ENCODE peak calls at places on chromosomes 13 and 19, in eight cellular contexts. L is heart left ventricle, S is AG04450, E is esophagus squamous epithelium, I is GM06990, F is BJ, A is Peyer's patch, B is transverse colon. C is an unnamed sample. For H3K27me3, the result is how much of the 10 kb centered on the place peaks cover.

GRCh38 chr19:7506385-7507328 is 9.2 kb upstream of the ZNF358 start:
- DNase-seq in E (peak), S (no peak), A (peak), B (peak), F (no peak), L (peak), I (peak), C (peak)

GRCh38 chr13:114111577-114111976 is 20.8 kb downstream of the RASA3 start:
- DNase-seq in E (no peak), F (peak), B (peak), I (no peak), A (peak), S (peak), L (no peak), C (no peak)

GRCh38 chr19:13234518-13234917 is 84.3 kb downstream of the IER2 start:
- DNase-seq in B (peak), E (no peak), I (peak), F (no peak), S (no peak), A (peak), L (no peak), C (peak)

GRCh38 chr13:42393573-42394360 is 121.8 kb downstream of the AKAP11 start:
- DNase-seq in E (no peak), A (no peak), I (no peak), L (no peak), F (no peak), S (no peak), B (no peak), C (no peak)

GRCh38 chr13:63578796-63579195 is 2163.1 kb upstream of the PCDH20 start:
- DNase-seq in I (no peak), B (no peak), A (no peak), F (no peak), E (no peak), S (no peak), L (no peak), C (no peak)

GRCh38 chr19:47381653-47382279 is 32.7 kb downstream of the DHX34 start:
- DNase-seq in S (no peak), I (no peak), E (no peak), L (no peak), F (no peak), B (peak), A (peak), C (no peak)

GRCh38 chr19:31943305-31943704 is 402.1 kb upstream of the ZNF507 start:
- DNase-seq in E (no peak), F (no peak), B (no peak), S (no peak), L (no peak), I (no peak), A (no peak), C (no peak)

GRCh38 chr13:47081246-47081645 is 184.4 kb upstream of the HTR2A start:
- DNase-seq in I (no peak), B (no peak), E (no peak), A (no peak), S (no peak), F (no peak), L (no peak), C (no peak)

GRCh38 chr13:42014119-42014518 is 34.3 kb upstream of the DGKH start:
- DNase-seq in A (no peak), B (no peak), F (no peak), L (no peak), E (no peak), S (no peak), I (no peak), C (no peak)

GRCh38 chr13:41603917-41604316 is 146.6 kb downstream of the RGCC start:
- DNase-seq in A (peak), E (no peak), F (no peak), B (no peak), S (no peak), I (no peak), L (no peak), C (no peak)

GRCh38 chr13:24737042-24737441 is 26.9 kb upstream of the RNF17 start:
- DNase-seq in S (no peak), A (no peak), F (no peak), B (no peak), E (no peak), I (no peak), L (no peak), C (no peak)

GRCh38 chr19:8161135-8161646 is 11.8 kb upstream of the FBN3 start:
- DNase-seq in L (no peak), F (no peak), I (no peak), E (no peak), B (no peak), S (no peak), A (no peak), C (no peak)

GRCh38 chr19:36420961-36421748 is 2.7 kb upstream of the ZFP82 start:
- DNase-seq in S (no peak), A (no peak), E (no peak), F (no peak), B (no peak), I (peak), L (peak), C (peak)

GRCh38 chr13:51158923-51159322 is 47.8 kb upstream of the C13orf42 start:
- DNase-seq in I (no peak), E (no peak), B (no peak), A (no peak), L (no peak), S (no peak), F (no peak), C (no peak)

GRCh38 chr13:69882451-69882850 is 225.2 kb upstream of the ATXN8OS start:
- DNase-seq in B (no peak), S (no peak), I (no peak), F (no peak), E (no peak), A (no peak), L (no peak), C (no peak)

GRCh38 chr19:18858906-18859646 is 27.3 kb downstream of the UPF1 start:
- DNase-seq in E (no peak), B (no peak), I (no peak), A (peak), F (no peak), L (no peak), S (no peak), C (no peak)

GRCh38 chr19:4539697-4540581 is at the start of gene LRG1:
- DNase-seq in B (peak), A (peak), E (no peak), F (no peak), I (peak), L (no peak), S (no peak), C (no peak)

GRCh38 chr13:75641026-75641425 is 4.9 kb downstream of the LMO7 start:
- DNase-seq in I (no peak), E (no peak), S (no peak), L (no peak), A (no peak), B (no peak), F (no peak), C (no peak)

GRCh38 chr13:31045621-31046081 is 113.2 kb downstream of the TEX26 start:
- DNase-seq in S (peak), B (peak), E (no peak), F (peak), L (peak), I (no peak), A (peak), C (peak)

GRCh38 chr19:35139618-35139943 is 957 bp downstream of the FXYD1 start:
- DNase-seq in F (no peak), A (no peak), B (no peak), L (no peak), E (no peak), S (no peak), I (no peak), C (no peak)

GRCh38 chr19:41554902-41555301 is 21.1 kb upstream of the CEACAM21 start:
- DNase-seq in F (no peak), E (no peak), L (no peak), B (no peak), I (no peak), A (peak), S (no peak), C (no peak)

GRCh38 chr13:87769445-87769844 is 98.3 kb downstream of the SLITRK5 start:
- DNase-seq in S (no peak), A (no peak), E (no peak), F (no peak), L (no peak), I (no peak), B (no peak), C (no peak)

GRCh38 chr19:19402656-19403372 is 2.7 kb upstream of the GATAD2A start:
- DNase-seq in F (no peak), S (no peak), A (no peak), E (no peak), I (no peak), L (no peak), B (no peak), C (no peak)

GRCh38 chr13:33140161-33140560 is 123.9 kb downstream of the KL start:
- DNase-seq in L (no peak), B (no peak), A (no peak), E (no peak), I (no peak), S (no peak), F (no peak), C (no peak)

GRCh38 chr13:26459276-26460131 is 98.0 kb upstream of the WASF3 start:
- DNase-seq in I (no peak), S (no peak), E (no peak), L (peak), F (no peak), A (peak), B (no peak), C (no peak)

GRCh38 chr13:77698211-77699058 is 948 bp downstream of the SLAIN1 start:
- DNase-seq in E (no peak), I (peak), F (no peak), B (peak), S (no peak), A (peak), L (peak), C (peak)

GRCh38 chr13:33483471-33483870 is 197.9 kb upstream of the STARD13 start:
- DNase-seq in B (no peak), S (no peak), L (no peak), A (no peak), E (no peak), F (no peak), I (no peak), C (no peak)

GRCh38 chr13:51844862-51845573 is at the start of gene TMEM272:
- DNase-seq in A (peak), B (peak), E (no peak), S (no peak), L (peak), F (no peak), I (peak), C (peak)

GRCh38 chr13:97659602-97660001 is 225.6 kb downstream of the RAP2A start:
- DNase-seq in B (no peak), A (no peak), F (no peak), S (peak), E (no peak), I (no peak), L (no peak), C (no peak)

GRCh38 chr13:97658556-97658955 is 224.6 kb downstream of the RAP2A start:
- DNase-seq in I (no peak), E (no peak), F (no peak), S (no peak), B (no peak), L (no peak), A (no peak), C (no peak)

GRCh38 chr13:97660488-97661086 is 226.6 kb downstream of the RAP2A start:
- DNase-seq in B (no peak), A (no peak), I (no peak), E (no peak), L (peak), F (no peak), S (no peak), C (no peak)
- H3K27me3 ChIP-seq in B (under half), A (under half), I (under half), E (under half), L (under half), F (under half), S (under half), C (under half)

DNA sequence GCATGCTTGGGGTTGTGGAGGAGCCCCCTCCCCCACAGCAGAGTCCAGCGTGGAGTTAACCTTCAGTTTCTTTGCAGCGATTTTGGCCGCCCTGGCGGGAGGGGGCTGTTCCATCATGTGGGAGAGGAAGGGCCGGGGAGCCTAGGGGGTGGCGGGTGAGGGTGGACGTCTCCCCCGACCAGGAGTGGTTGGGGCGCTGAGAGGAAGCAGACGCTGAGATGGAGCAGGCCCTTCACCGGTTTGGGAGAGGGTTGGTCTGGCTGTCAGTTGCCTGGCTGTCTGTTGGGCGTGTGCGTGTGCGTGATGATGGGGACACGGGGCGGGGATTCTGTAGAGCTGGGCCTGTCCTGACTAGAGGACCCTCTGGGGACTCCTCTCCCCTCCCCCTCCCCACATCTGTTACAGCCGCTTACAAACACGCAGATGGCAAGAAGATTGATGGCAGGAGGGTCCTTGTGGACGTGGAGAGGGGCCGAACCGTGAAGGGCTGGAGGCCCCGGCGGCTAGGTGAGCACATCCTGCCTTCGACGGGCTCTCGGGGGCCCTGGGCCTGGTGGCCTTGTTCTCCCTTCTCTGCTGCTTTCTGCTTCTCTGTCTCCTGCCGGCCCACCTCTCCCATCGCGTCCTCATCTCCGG is 9.8 kb upstream of the LIN7B start:
- DNase-seq in B (no peak), E (no peak), A (no peak), I (no peak), S (no peak), L (no peak), F (no peak), C (no peak)
- H3K4me3 ChIP-seq in B (no peak), E (no peak), A (no peak), I (no peak), S (no peak), L (no peak), F (no peak), C (no peak)

GRCh38 chr19:50697414-50698124 is 22.0 kb downstream of the SHANK1 start:
- DNase-seq in B (no peak), A (no peak), L (no peak), S (no peak), E (no peak), I (no peak), F (no peak), C (no peak)
- H3K27me3 ChIP-seq in B (half or more), A (under half), L (under half), S (under half), E (under half), I (under half), F (under half), C (under half)

DNA sequence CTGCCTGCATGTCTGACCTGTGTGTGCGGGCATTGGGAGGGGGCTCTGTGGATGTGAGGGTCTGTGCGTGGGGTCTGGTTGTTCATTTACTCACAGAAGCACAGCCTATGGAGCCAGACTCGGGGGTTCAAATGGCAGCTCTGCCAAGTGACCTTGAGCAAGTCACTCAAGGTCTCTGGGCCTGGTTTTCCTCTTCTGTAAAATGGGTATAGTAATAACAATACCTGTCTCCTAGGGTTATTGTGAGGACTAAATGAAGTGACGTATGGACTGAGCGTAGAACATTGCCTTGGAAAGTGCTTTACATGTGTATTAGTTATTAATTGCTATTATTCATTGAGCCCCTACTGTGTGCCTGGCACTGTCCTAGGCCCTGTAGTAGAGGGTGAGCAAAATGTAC is 24.4 kb downstream of the CKM start:
- DNase-seq in S (no peak), L (no peak), A (no peak), E (no peak), I (no peak), F (no peak), B (no peak), C (no peak)
- H3K4me3 ChIP-seq in S (no peak), L (no peak), A (no peak), E (no peak), I (no peak), F (no peak), B (no peak), C (no peak)

GRCh38 chr13:45744979-45745378 is 42.9 kb downstream of the CBY2 start:
- DNase-seq in A (no peak), S (no peak), B (no peak), F (no peak), E (no peak), L (no peak), I (no peak), C (no peak)

GRCh38 chr13:45737571-45738002 is 35.5 kb downstream of the CBY2 start:
- DNase-seq in E (no peak), B (no peak), A (no peak), I (no peak), F (no peak), L (no peak), S (no peak), C (no peak)

GRCh38 chr13:45747071-45747470 is 45.0 kb downstream of the CBY2 start:
- DNase-seq in I (no peak), S (no peak), B (no peak), F (no peak), A (no peak), E (no peak), L (no peak), C (no peak)

GRCh38 chr13:45742985-45743384 is 40.9 kb downstream of the CBY2 start:
- DNase-seq in B (no peak), S (no peak), F (no peak), L (no peak), I (no peak), A (no peak), E (no peak), C (no peak)
- H3K27me3 ChIP-seq in B (under half), S (under half), F (under half), L (under half), I (under half), A (under half), E (under half), C (under half)

DNA sequence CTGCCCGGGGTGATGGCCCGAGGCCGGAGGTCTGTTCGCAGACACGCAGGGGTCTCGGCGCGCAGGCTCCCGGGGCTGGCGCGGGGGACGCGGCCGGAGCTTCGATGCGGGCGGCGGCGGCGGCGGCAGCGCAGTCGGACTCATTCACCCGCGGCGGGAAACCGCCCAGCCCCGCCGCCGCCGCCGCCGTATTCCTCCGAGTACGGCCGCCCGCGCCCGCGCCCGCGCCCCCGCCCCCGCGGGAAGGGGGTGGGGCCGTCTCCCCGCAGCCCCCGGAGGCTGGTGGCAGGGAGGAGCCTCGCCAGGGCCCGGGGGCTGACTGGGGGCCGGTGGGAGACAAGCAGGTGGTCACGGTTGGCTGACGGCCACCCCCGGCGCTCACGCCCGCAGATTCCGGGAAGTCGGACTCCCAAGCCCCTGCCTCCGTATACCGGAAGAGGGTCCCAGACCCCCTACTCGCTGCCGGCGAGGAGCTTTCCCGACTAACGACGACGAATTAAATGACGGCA is at the start of gene C2CD4C:
- DNase-seq in L (no peak), A (peak), B (no peak), F (no peak), E (no peak), S (no peak), I (no peak), C (peak)
- H3K4me3 ChIP-seq in L (peak), A (peak), B (peak), F (peak), E (peak), S (peak), I (no peak), C (peak)

GRCh38 chr13:28859069-28859468 is 38.9 kb downstream of the MTUS2 start:
- DNase-seq in I (no peak), B (no peak), L (no peak), S (no peak), A (no peak), E (no peak), F (no peak), C (no peak)

GRCh38 chr13:28850226-28850625 is 30.1 kb downstream of the MTUS2 start:
- DNase-seq in B (no peak), E (no peak), F (no peak), L (no peak), A (no peak), I (no peak), S (no peak), C (no peak)

GRCh38 chr13:28851422-28851821 is 31.3 kb downstream of the MTUS2 start:
- DNase-seq in L (no peak), E (no peak), B (no peak), S (no peak), F (no peak), A (no peak), I (no peak), C (no peak)

GRCh38 chr13:28856284-28856683 is 36.1 kb downstream of the MTUS2 start:
- DNase-seq in A (no peak), I (no peak), S (no peak), B (no peak), F (no peak), L (no peak), E (no peak), C (no peak)

DNA sequence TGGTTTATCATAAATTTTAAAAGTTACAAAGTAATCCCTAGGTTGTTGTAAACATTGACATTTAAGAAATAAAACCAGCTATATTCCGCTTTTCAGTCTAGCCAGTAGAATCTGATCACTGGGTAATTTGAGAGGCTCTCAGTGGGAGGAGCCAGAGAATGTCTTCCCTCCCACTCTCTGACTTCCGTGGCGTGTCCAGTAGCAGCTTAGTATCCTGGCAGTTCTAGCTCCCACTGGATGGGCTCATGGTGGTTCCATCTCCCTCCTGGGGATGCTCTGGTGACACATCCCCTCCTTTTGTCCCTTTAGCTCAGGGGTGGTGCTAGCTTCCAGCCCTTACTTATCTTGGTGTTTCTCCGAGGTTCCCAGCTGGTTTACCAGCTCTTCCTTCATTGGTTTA is 34.5 kb downstream of the MTUS2 start:
- DNase-seq in I (no peak), S (no peak), F (no peak), L (no peak), E (no peak), B (no peak), A (no peak), C (no peak)
- H3K27me3 ChIP-seq in I (under half), S (under half), F (under half), L (under half), E (under half), B (under half), A (under half), C (under half)

GRCh38 chr19:14496849-14497346 is 971 bp upstream of the GIPC1 start:
- DNase-seq in A (no peak), I (no peak), L (no peak), E (no peak), B (no peak), F (no peak), S (no peak), C (no peak)
- H3K4me3 ChIP-seq in A (no peak), I (no peak), L (peak), E (peak), B (no peak), F (no peak), S (no peak), C (no peak)

C was measured in aorta.